ENCODE peak calls at places on chromosomes 12 and 14, in eight cellular contexts. U is naive thymus-derived CD4-positive, alpha-beta T cell; Y is colonic mucosa; M is IMR-90; G is CD8-positive, alpha-beta T cell; E is fibroblast of pulmonary artery; A is ovary; X is body of pancreas. Q is an unnamed sample.

GRCh38 chr12:124567035-124567672 is at the start of gene NCOR2:
- DNase-seq in U (peak), Y (no peak), M (no peak), G (peak), E (no peak), A (peak), X (no peak), Q (no peak)

GRCh38 chr12:2447861-2448260 is 346.9 kb upstream of the FKBP4 start:
- DNase-seq in U (no peak), Y (no peak), M (no peak), G (no peak), E (no peak), A (no peak), X (no peak), Q (no peak)

GRCh38 chr14:78090820-78091219 is 79.4 kb upstream of the NRXN3 start:
- DNase-seq in U (no peak), Y (no peak), M (no peak), G (no peak), E (no peak), A (no peak), X (no peak), Q (no peak)

GRCh38 chr12:57744194-57744776 is 554 bp upstream of the TSPAN31 start:
- DNase-seq in U (no peak), Y (peak), M (peak), G (peak), E (peak), A (peak), X (peak), Q (no peak)

GRCh38 chr12:124469193-124469888 is 98.1 kb downstream of the NCOR2 start:
- DNase-seq in U (no peak), Y (no peak), M (no peak), G (no peak), E (no peak), A (no peak), X (no peak), Q (no peak)

GRCh38 chr12:111253213-111253612 is 115.7 kb downstream of the PHETA1 start:
- DNase-seq in U (no peak), Y (no peak), M (no peak), G (no peak), E (no peak), A (no peak), X (no peak), Q (no peak)

GRCh38 chr12:91413591-91413990 is 231.0 kb upstream of the DCN start:
- DNase-seq in U (no peak), Y (peak), M (no peak), G (no peak), E (peak), A (no peak), X (no peak), Q (no peak)

GRCh38 chr12:26112703-26113147 is 12.1 kb downstream of the BHLHE41 start:
- DNase-seq in U (no peak), Y (no peak), M (peak), G (no peak), E (no peak), A (no peak), X (no peak), Q (no peak)

GRCh38 chr12:112018571-112019237 is 5.5 kb downstream of the ERP29 start:
- DNase-seq in U (no peak), Y (no peak), M (peak), G (no peak), E (peak), A (no peak), X (no peak), Q (no peak)

GRCh38 chr12:64273527-64274403 is 51.7 kb upstream of the KICS2 start:
- DNase-seq in U (peak), Y (no peak), M (no peak), G (no peak), E (peak), A (no peak), X (no peak), Q (peak)

GRCh38 chr12:49984476-49984890 is 11.7 kb downstream of the AQP6 start:
- DNase-seq in U (no peak), Y (no peak), M (no peak), G (no peak), E (no peak), A (no peak), X (no peak), Q (no peak)

GRCh38 chr12:49868952-49869815 is 26.3 kb upstream of the BCDIN3D start:
- DNase-seq in U (no peak), Y (peak), M (peak), G (no peak), E (peak), A (peak), X (peak), Q (no peak)

GRCh38 chr14:36509056-36509917 is 10.7 kb downstream of the NKX2-1 start:
- DNase-seq in U (no peak), Y (no peak), M (no peak), G (no peak), E (no peak), A (no peak), X (no peak), Q (no peak)

GRCh38 chr12:57216014-57216891 is at the start of gene NXPH4:
- DNase-seq in U (no peak), Y (peak), M (no peak), G (no peak), E (no peak), A (no peak), X (peak), Q (no peak)

GRCh38 chr12:6295187-6295811 is 15.2 kb upstream of the PLEKHG6 start:
- DNase-seq in U (no peak), Y (peak), M (peak), G (no peak), E (peak), A (no peak), X (peak), Q (no peak)

GRCh38 chr12:81332054-81332453 is 254.2 kb downstream of the ACSS3 start:
- DNase-seq in U (no peak), Y (no peak), M (no peak), G (no peak), E (no peak), A (no peak), X (no peak), Q (no peak)

GRCh38 chr12:127214196-127214595 is 1052.8 kb upstream of the TMEM132C start:
- DNase-seq in U (no peak), Y (no peak), M (no peak), G (no peak), E (no peak), A (no peak), X (no peak), Q (no peak)

GRCh38 chr14:23638414-23639047 is 2.4 kb downstream of the DHRS2 start:
- DNase-seq in U (no peak), Y (no peak), M (no peak), G (no peak), E (no peak), A (no peak), X (peak), Q (no peak)

GRCh38 chr12:56081393-56082347 is 1.7 kb downstream of the ERBB3 start:
- DNase-seq in U (no peak), Y (peak), M (no peak), G (no peak), E (no peak), A (no peak), X (peak), Q (no peak)

GRCh38 chr14:68507544-68508081 is 285.3 kb downstream of the ZFP36L1 start:
- DNase-seq in U (peak), Y (no peak), M (no peak), G (no peak), E (no peak), A (no peak), X (peak), Q (no peak)

GRCh38 chr12:43222796-43223195 is 329.2 kb downstream of the ADAMTS20 start:
- DNase-seq in U (no peak), Y (no peak), M (no peak), G (no peak), E (no peak), A (no peak), X (no peak), Q (no peak)

GRCh38 chr12:120110550-120111501 is 5.7 kb downstream of the RAB35 start:
- DNase-seq in U (peak), Y (no peak), M (no peak), G (peak), E (no peak), A (no peak), X (no peak), Q (peak)

GRCh38 chr12:1205512-1206060 is 214.6 kb downstream of the ERC1 start:
- DNase-seq in U (no peak), Y (no peak), M (peak), G (no peak), E (peak), A (no peak), X (no peak), Q (no peak)

GRCh38 chr12:94282675-94283074 is 134.3 kb downstream of the PLXNC1 start:
- DNase-seq in U (peak), Y (no peak), M (no peak), G (peak), E (peak), A (no peak), X (no peak), Q (peak)

GRCh38 chr12:21941522-21942376 is 523 bp upstream of the ABCC9 start:
- DNase-seq in U (no peak), Y (peak), M (peak), G (no peak), E (peak), A (peak), X (peak), Q (no peak)

GRCh38 chr14:67837011-67837624 is 17.5 kb downstream of the RAD51B start:
- DNase-seq in U (peak), Y (peak), M (peak), G (peak), E (peak), A (peak), X (peak), Q (peak)

GRCh38 chr12:2646341-2646740 is 148.4 kb upstream of the FKBP4 start:
- DNase-seq in U (no peak), Y (no peak), M (no peak), G (no peak), E (no peak), A (no peak), X (no peak), Q (no peak)

GRCh38 chr12:22990501-22990900 is 365.5 kb downstream of the ETNK1 start:
- DNase-seq in U (no peak), Y (no peak), M (no peak), G (no peak), E (no peak), A (no peak), X (no peak), Q (no peak)

GRCh38 chr12:6226701-6227096 is 26.5 kb downstream of the CD9 start:
- DNase-seq in U (no peak), Y (peak), M (no peak), G (no peak), E (no peak), A (peak), X (peak), Q (no peak)

GRCh38 chr12:77161944-77162343 is 96.6 kb upstream of the E2F7 start:
- DNase-seq in U (no peak), Y (no peak), M (no peak), G (no peak), E (no peak), A (no peak), X (no peak), Q (no peak)

GRCh38 chr14:74437654-74438053 is 11.6 kb upstream of the SYNDIG1L start:
- DNase-seq in U (no peak), Y (no peak), M (no peak), G (no peak), E (peak), A (no peak), X (no peak), Q (no peak)

GRCh38 chr14:95828649-95829265 is 47.9 kb upstream of the TUNAR start:
- DNase-seq in U (no peak), Y (no peak), M (no peak), G (no peak), E (no peak), A (no peak), X (no peak), Q (no peak)

GRCh38 chr12:5907812-5908211 is 37.2 kb downstream of the ANO2 start:
- DNase-seq in U (no peak), Y (no peak), M (no peak), G (no peak), E (peak), A (no peak), X (no peak), Q (no peak)

GRCh38 chr12:132723764-132724140 is 13.1 kb downstream of the PGAM5 start:
- DNase-seq in U (no peak), Y (no peak), M (peak), G (no peak), E (peak), A (no peak), X (no peak), Q (no peak)

GRCh38 chr12:71011261-71011660 is 90.7 kb upstream of the PTPRR start:
- DNase-seq in U (no peak), Y (no peak), M (no peak), G (no peak), E (peak), A (no peak), X (no peak), Q (no peak)

GRCh38 chr14:24279301-24280186 is 8.1 kb upstream of the RABGGTA start:
- DNase-seq in U (peak), Y (no peak), M (no peak), G (peak), E (no peak), A (no peak), X (peak), Q (no peak)

GRCh38 chr12:95787274-95787814 is 3.2 kb downstream of the NTN4 start:
- DNase-seq in U (no peak), Y (no peak), M (peak), G (no peak), E (no peak), A (no peak), X (no peak), Q (no peak)

DNA sequence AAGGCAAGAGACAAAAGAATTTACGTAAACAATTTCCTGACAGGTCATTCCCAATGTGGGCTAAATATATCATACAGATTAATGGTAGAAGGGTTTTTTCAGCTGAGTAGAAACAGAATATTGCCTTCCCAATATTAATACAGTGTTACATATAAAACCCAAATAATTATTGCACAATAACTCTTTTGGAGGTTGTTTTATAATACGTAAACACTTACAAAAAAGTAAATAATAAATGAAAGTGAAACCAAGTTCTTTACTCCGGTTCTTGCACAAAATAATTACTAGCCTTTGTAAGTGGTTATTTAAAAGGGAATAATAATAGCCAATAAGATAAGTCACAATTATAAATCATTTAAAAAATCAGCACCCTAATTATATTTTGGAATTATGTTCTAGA is 118.6 kb upstream of the SSTR1 start:
- DNase-seq in U (no peak), Y (no peak), M (no peak), G (no peak), E (no peak), A (no peak), X (no peak), Q (no peak)
- H3K4me3 ChIP-seq in U (peak), Y (no peak), M (no peak), G (peak), E (no peak), A (no peak), X (no peak), Q (no peak)

GRCh38 chr12:29314421-29314820 is 66.6 kb downstream of the ERGIC2 start:
- DNase-seq in U (no peak), Y (no peak), M (no peak), G (no peak), E (peak), A (no peak), X (no peak), Q (no peak)

GRCh38 chr12:29322157-29322556 is 58.8 kb downstream of the ERGIC2 start:
- DNase-seq in U (no peak), Y (no peak), M (no peak), G (no peak), E (no peak), A (no peak), X (no peak), Q (no peak)

GRCh38 chr12:29320295-29321090 is 60.5 kb downstream of the ERGIC2 start:
- DNase-seq in U (no peak), Y (no peak), M (peak), G (no peak), E (peak), A (no peak), X (no peak), Q (no peak)

GRCh38 chr12:29316772-29317171 is 64.2 kb downstream of the ERGIC2 start:
- DNase-seq in U (no peak), Y (no peak), M (peak), G (no peak), E (peak), A (no peak), X (no peak), Q (no peak)

DNA sequence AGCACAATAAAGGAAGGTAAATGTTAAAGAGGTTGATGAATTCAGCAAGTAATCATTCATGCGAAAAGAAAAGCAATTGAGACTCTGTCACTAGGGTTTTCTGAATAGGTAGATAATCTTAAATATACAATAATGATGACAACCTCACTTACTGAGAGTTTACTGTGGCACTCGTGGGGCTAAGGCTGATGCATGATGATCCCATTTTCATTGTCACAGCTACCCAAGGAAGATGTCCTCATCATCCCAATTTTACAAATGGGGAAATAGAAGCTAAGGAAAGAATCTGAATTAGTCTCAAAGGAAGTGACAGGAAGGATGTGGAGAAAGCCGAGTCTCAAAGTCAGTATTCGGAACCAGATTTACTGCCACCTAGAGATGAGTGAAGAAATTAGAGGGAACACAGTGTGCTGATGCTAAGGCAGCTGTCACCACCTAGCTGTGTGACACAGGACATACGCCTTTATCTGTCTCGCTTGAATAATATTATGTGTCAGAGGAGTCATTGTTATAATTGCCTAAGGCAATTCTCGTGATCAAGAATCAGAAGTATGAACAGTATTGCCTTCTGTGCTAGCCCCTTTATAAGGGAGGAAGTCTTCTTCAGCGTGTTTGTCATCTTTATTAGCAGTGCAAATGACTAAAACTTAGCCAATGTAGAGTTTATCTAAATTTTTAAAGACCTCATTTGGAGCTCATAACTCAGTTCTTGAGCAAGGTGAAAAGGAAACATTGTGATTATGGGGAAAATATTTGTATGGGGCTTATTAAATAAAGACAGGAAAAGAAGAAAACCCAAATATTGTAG is 63.2 kb downstream of the ERGIC2 start:
- DNase-seq in U (peak), Y (peak), M (peak), G (peak), E (peak), A (no peak), X (no peak), Q (peak)
- H3K4me3 ChIP-seq in U (no peak), Y (no peak), M (no peak), G (no peak), E (no peak), A (no peak), X (no peak), Q (no peak)

GRCh38 chr12:92502417-92503028 is 200.3 kb upstream of the PLEKHG7 start:
- DNase-seq in U (no peak), Y (no peak), M (no peak), G (no peak), E (peak), A (peak), X (peak), Q (no peak)
- H3K4me3 ChIP-seq in U (no peak), Y (no peak), M (no peak), G (no peak), E (no peak), A (no peak), X (no peak), Q (no peak)

GRCh38 chr14:103656031-103656757 is 27.2 kb downstream of the KLC1 start:
- DNase-seq in U (no peak), Y (no peak), M (peak), G (no peak), E (peak), A (no peak), X (no peak), Q (no peak)
- H3K4me3 ChIP-seq in U (no peak), Y (no peak), M (no peak), G (no peak), E (no peak), A (no peak), X (no peak), Q (no peak)

GRCh38 chr14:71703477-71703876 is 228.8 kb upstream of the RGS6 start:
- DNase-seq in U (no peak), Y (no peak), M (peak), G (no peak), E (peak), A (no peak), X (no peak), Q (no peak)

GRCh38 chr14:71705460-71705859 is 226.8 kb upstream of the RGS6 start:
- DNase-seq in U (no peak), Y (no peak), M (peak), G (no peak), E (no peak), A (no peak), X (no peak), Q (no peak)

GRCh38 chr14:71701990-71702389 is 230.2 kb upstream of the RGS6 start:
- DNase-seq in U (no peak), Y (no peak), M (peak), G (no peak), E (no peak), A (no peak), X (no peak), Q (no peak)

GRCh38 chr14:71704210-71704609 is 228.0 kb upstream of the RGS6 start:
- DNase-seq in U (no peak), Y (no peak), M (no peak), G (no peak), E (no peak), A (no peak), X (no peak), Q (no peak)

GRCh38 chr14:71702799-71703198 is 229.4 kb upstream of the RGS6 start:
- DNase-seq in U (no peak), Y (no peak), M (no peak), G (no peak), E (no peak), A (no peak), X (no peak), Q (no peak)
- H3K4me3 ChIP-seq in U (no peak), Y (no peak), M (no peak), G (no peak), E (no peak), A (no peak), X (no peak), Q (no peak)

GRCh38 chr12:109097140-109097434 is 310 bp upstream of the UNG start:
- DNase-seq in U (no peak), Y (no peak), M (no peak), G (no peak), E (no peak), A (no peak), X (no peak), Q (no peak)
- H3K4me3 ChIP-seq in U (no peak), Y (peak), M (peak), G (no peak), E (peak), A (peak), X (no peak), Q (peak)